ENCODE peak calls at places on chromosomes 13 and 19, in eight cellular contexts. S is H9; U is CD4-positive, alpha-beta T cell; M is breast epithelium; D is K562; V is fibroblast of lung; C is A549; G is heart left ventricle. P is an unnamed sample.

GRCh38 chr13:21610687-21611086 is 6.7 kb upstream of the MICU2 start:
- DNase-seq in S (no peak), U (no peak), M (no peak), D (no peak), V (no peak), C (no peak), G (no peak), P (no peak)

GRCh38 chr13:25037057-25037813 is 58.7 kb upstream of the PABPC3 start:
- DNase-seq in S (peak; percentile 74), U (peak; percentile 13), M (no peak), D (peak; percentile 33), V (peak; percentile 49), C (peak; percentile 67), G (peak; percentile 46), P (peak; percentile 1)

GRCh38 chr19:1098177-1099051 is 3.2 kb upstream of the POLR2E start:
- DNase-seq in S (no peak), U (no peak), M (no peak), D (no peak), V (no peak), C (peak; percentile 82), G (peak; percentile 24), P (no peak)

GRCh38 chr19:33254245-33254824 is 28.7 kb upstream of the SLC7A10 start:
- DNase-seq in S (no peak), U (no peak), M (no peak), D (no peak), V (no peak), C (no peak), G (no peak), P (no peak)

GRCh38 chr13:26880741-26881140 is 120.2 kb upstream of the GPR12 start:
- DNase-seq in S (no peak), U (no peak), M (no peak), D (no peak), V (peak; percentile 12), C (no peak), G (no peak), P (no peak)

GRCh38 chr13:37616131-37616530 is 17.6 kb upstream of the POSTN start:
- DNase-seq in S (no peak), U (no peak), M (no peak), D (no peak), V (peak; percentile 43), C (no peak), G (no peak), P (no peak)

GRCh38 chr19:13751436-13751835 is 12.9 kb upstream of the MRI1 start:
- DNase-seq in S (no peak), U (no peak), M (no peak), D (no peak), V (no peak), C (no peak), G (no peak), P (no peak)

GRCh38 chr19:37361994-37362393 is 8.9 kb upstream of the ZNF527 start:
- DNase-seq in S (no peak), U (no peak), M (no peak), D (no peak), V (peak; percentile 55), C (no peak), G (no peak), P (no peak)

GRCh38 chr13:34756136-34756535 is 185.9 kb upstream of the NBEA start:
- DNase-seq in S (no peak), U (no peak), M (no peak), D (no peak), V (no peak), C (no peak), G (no peak), P (no peak)

GRCh38 chr13:53405616-53406015 is 377.0 kb downstream of the OLFM4 start:
- DNase-seq in S (peak; percentile 76), U (no peak), M (no peak), D (no peak), V (no peak), C (peak; percentile 0), G (no peak), P (no peak)

GRCh38 chr19:51078731-51079130 is 4.0 kb downstream of the KLK14 start:
- DNase-seq in S (no peak), U (no peak), M (no peak), D (no peak), V (no peak), C (no peak), G (no peak), P (no peak)

GRCh38 chr13:106738279-106738678 is 170.3 kb upstream of the ARGLU1 start:
- DNase-seq in S (no peak), U (no peak), M (no peak), D (no peak), V (no peak), C (no peak), G (no peak), P (no peak)

GRCh38 chr19:13036366-13036976 is 41.2 kb downstream of the NFIX start:
- DNase-seq in S (no peak), U (no peak), M (peak; percentile 71), D (no peak), V (peak; percentile 85), C (peak; percentile 42), G (peak; percentile 54), P (no peak)

GRCh38 chr13:48818495-48818961 is 157.2 kb upstream of the FNDC3A start:
- DNase-seq in S (no peak), U (no peak), M (no peak), D (no peak), V (peak; percentile 97), C (peak; percentile 47), G (no peak), P (no peak)

GRCh38 chr13:98143601-98144500 is 957 bp downstream of the FARP1 start:
- DNase-seq in S (no peak), U (no peak), M (no peak), D (no peak), V (peak; percentile 52), C (no peak), G (peak; percentile 49), P (no peak)

GRCh38 chr19:50978772-50979390 is 4.8 kb downstream of the KLK7 start:
- DNase-seq in S (no peak), U (no peak), M (no peak), D (no peak), V (no peak), C (no peak), G (no peak), P (no peak)

GRCh38 chr19:3556978-3557460 is 367 bp downstream of the MFSD12 start:
- DNase-seq in S (peak; percentile 33), U (peak; percentile 70), M (no peak), D (peak; percentile 71), V (peak; percentile 42), C (no peak), G (no peak), P (no peak)

GRCh38 chr13:73365240-73365639 is 306.4 kb downstream of the KLF5 start:
- DNase-seq in S (no peak), U (no peak), M (no peak), D (no peak), V (no peak), C (peak; percentile 71), G (no peak), P (no peak)

DNA sequence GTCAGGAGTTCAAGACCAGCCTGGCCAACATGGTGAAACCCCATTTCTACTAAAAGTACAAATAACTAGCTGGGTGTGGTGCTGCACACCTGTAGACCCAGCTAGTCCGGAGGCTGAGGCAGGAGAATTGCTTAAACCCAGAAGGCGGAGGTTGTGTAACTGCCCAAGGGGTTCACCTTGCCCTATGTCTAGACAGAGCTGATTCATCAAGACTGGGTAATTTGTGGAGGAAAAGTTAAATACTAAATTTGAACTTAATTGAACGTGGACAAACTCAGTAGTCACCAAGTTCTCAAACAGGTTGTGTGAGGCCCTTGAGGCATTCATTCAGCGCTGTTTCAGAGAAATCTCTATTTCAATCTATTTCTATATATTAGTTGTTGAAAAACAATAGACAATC is 13.7 kb upstream of the ZNF486 start:
- DNase-seq in S (no peak), U (no peak), M (no peak), D (no peak), V (no peak), C (no peak), G (no peak), P (no peak)
- H3K27ac ChIP-seq in S (no peak overlapping the region), U (no peak overlapping the region), M (no peak overlapping the region), D (no peak overlapping the region), V (no peak overlapping the region), C (no peak overlapping the region), G (no peak overlapping the region), P (no peak overlapping the region)

GRCh38 chr13:113402471-113403254 is 38.7 kb upstream of the GRTP1 start:
- DNase-seq in S (no peak), U (no peak), M (no peak), D (no peak), V (no peak), C (no peak), G (no peak), P (no peak)
- H3K27ac ChIP-seq in S (no peak overlapping the region), U (no peak overlapping the region), M (no peak overlapping the region), D (no peak overlapping the region), V (no peak overlapping the region), C (no peak overlapping the region), G (peak overlapping the region; percentile 90), P (no peak overlapping the region)

GRCh38 chr19:49342291-49342721 is 7.1 kb downstream of the CD37 start:
- DNase-seq in S (no peak), U (no peak), M (no peak), D (no peak), V (no peak), C (no peak), G (no peak), P (no peak)
- H3K27ac ChIP-seq in S (no peak overlapping the region), U (no peak overlapping the region), M (no peak overlapping the region), D (no peak overlapping the region), V (no peak overlapping the region), C (no peak overlapping the region), G (no peak overlapping the region), P (no peak overlapping the region)

GRCh38 chr13:110248449-110249143 is 58.4 kb downstream of the COL4A1 start:
- DNase-seq in S (no peak), U (no peak), M (no peak), D (no peak), V (no peak), C (no peak), G (no peak), P (no peak)

GRCh38 chr13:110249326-110249725 is 57.6 kb downstream of the COL4A1 start:
- DNase-seq in S (no peak), U (no peak), M (no peak), D (no peak), V (no peak), C (no peak), G (no peak), P (no peak)

GRCh38 chr13:110250258-110250891 is 56.6 kb downstream of the COL4A1 start:
- DNase-seq in S (no peak), U (no peak), M (no peak), D (no peak), V (peak; percentile 79), C (no peak), G (peak; percentile 69), P (no peak)

GRCh38 chr13:110254151-110254679 is 52.7 kb downstream of the COL4A1 start:
- DNase-seq in S (no peak), U (no peak), M (no peak), D (no peak), V (no peak), C (no peak), G (no peak), P (no peak)

DNA sequence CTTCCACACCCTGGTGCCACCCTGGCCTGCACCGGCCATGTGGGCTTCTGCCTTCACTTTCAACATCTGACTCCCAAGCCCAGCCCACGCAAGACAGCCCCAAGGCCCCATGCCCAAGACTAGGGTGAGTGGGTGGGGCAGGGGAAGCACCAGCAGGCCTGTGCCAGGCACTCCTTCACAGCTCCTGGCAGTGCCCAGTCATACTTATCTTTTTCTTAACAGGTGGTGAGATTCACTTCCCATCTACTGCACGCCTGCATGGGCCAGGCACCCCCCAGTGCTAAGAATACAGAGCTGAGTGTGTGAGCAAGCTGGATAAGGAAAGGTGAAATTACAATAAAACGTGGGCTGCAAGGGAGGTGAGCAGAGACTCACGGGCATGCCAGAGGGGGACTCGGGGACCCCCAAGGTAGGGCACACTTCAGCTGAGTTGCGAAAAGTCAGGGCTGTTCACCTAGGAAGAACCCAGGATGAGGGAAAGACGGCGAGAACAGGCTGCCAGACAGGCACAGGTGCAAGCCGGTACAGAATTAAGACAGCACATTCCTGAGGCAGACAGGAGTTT is 55.6 kb downstream of the COL4A1 start:
- DNase-seq in S (no peak), U (no peak), M (no peak), D (no peak), V (no peak), C (no peak), G (no peak), P (no peak)
- H3K27ac ChIP-seq in S (no peak overlapping the region), U (no peak overlapping the region), M (peak overlapping the region; percentile 76), D (no peak overlapping the region), V (peak overlapping the region; percentile 82), C (no peak overlapping the region), G (peak overlapping the region; percentile 65), P (no peak overlapping the region)

P was measured in caudate nucleus.